ENCODE peak calls at places on chromosome 3, in five cellular contexts. One of them, this sample, is unnamed.
A peak's percentile ranks its signal among the peaks of the same experiment; 100 is the strongest.

GRCh38 chr3:45225465-45226205 is 452 bp downstream of the TMEM158 start:
- DNase-seq in heart right ventricle: peak; percentile 23
- DNase-seq in esophagus squamous epithelium: no peak
- DNase-seq in RWPE2: no peak
- DNase-seq in adrenal gland: peak; percentile 36
- DNase-seq in this sample: no peak

GRCh38 chr3:124117486-124117885 is 125.6 kb upstream of the ROPN1 start:
- DNase-seq in esophagus squamous epithelium: no peak
- DNase-seq in adrenal gland: no peak
- DNase-seq in RWPE2: no peak
- DNase-seq in heart right ventricle: no peak
- DNase-seq in this sample: no peak

GRCh38 chr3:171982829-171983228 is 56.5 kb upstream of the FNDC3B start:
- DNase-seq in heart right ventricle: no peak
- DNase-seq in RWPE2: no peak
- DNase-seq in esophagus squamous epithelium: no peak
- DNase-seq in adrenal gland: no peak
- DNase-seq in this sample: no peak

GRCh38 chr3:66353039-66353438 is 132.2 kb downstream of the SLC25A26 start:
- DNase-seq in adrenal gland: no peak
- DNase-seq in RWPE2: no peak
- DNase-seq in esophagus squamous epithelium: no peak
- DNase-seq in heart right ventricle: no peak
- DNase-seq in this sample: no peak

GRCh38 chr3:72272356-72272755 is 487.4 kb upstream of the PROK2 start:
- DNase-seq in esophagus squamous epithelium: no peak
- DNase-seq in RWPE2: no peak
- DNase-seq in heart right ventricle: no peak
- DNase-seq in adrenal gland: no peak
- DNase-seq in this sample: no peak

GRCh38 chr3:112074616-112075497 is 11.3 kb upstream of the C3orf52 start:
- DNase-seq in adrenal gland: peak; percentile 54
- DNase-seq in esophagus squamous epithelium: no peak
- DNase-seq in RWPE2: peak; percentile 91
- DNase-seq in heart right ventricle: no peak
- DNase-seq in this sample: peak; percentile 100

GRCh38 chr3:176206809-176207208 is 990.5 kb downstream of the TBL1XR1 start:
- DNase-seq in RWPE2: no peak
- DNase-seq in heart right ventricle: no peak
- DNase-seq in adrenal gland: no peak
- DNase-seq in esophagus squamous epithelium: no peak
- DNase-seq in this sample: no peak

GRCh38 chr3:101244212-101244575 is 76.2 kb downstream of the IMPG2 start:
- DNase-seq in adrenal gland: no peak
- DNase-seq in heart right ventricle: no peak
- DNase-seq in esophagus squamous epithelium: no peak
- DNase-seq in RWPE2: no peak
- DNase-seq in this sample: peak; percentile 18

GRCh38 chr3:99439892-99440291 is 198.5 kb upstream of the COL8A1 start:
- DNase-seq in esophagus squamous epithelium: no peak
- DNase-seq in RWPE2: no peak
- DNase-seq in heart right ventricle: no peak
- DNase-seq in adrenal gland: no peak
- DNase-seq in this sample: no peak

GRCh38 chr3:23649502-23649901 is 156.3 kb upstream of the UBE2E1 start:
- DNase-seq in adrenal gland: no peak
- DNase-seq in heart right ventricle: no peak
- DNase-seq in RWPE2: no peak
- DNase-seq in esophagus squamous epithelium: no peak
- DNase-seq in this sample: no peak

GRCh38 chr3:52123106-52123708 is 31.0 kb downstream of the POC1A start:
- DNase-seq in heart right ventricle: peak; percentile 83
- DNase-seq in RWPE2: no peak
- DNase-seq in esophagus squamous epithelium: no peak
- DNase-seq in adrenal gland: peak; percentile 83
- DNase-seq in this sample: no peak

GRCh38 chr3:179098388-179099077 is 26.9 kb upstream of the ZMAT3 start:
- DNase-seq in esophagus squamous epithelium: no peak
- DNase-seq in heart right ventricle: no peak
- DNase-seq in RWPE2: no peak
- DNase-seq in adrenal gland: no peak
- DNase-seq in this sample: peak; percentile 59

GRCh38 chr3:144968951-144969350 is 997.3 kb downstream of the DIPK2A start:
- DNase-seq in heart right ventricle: no peak
- DNase-seq in esophagus squamous epithelium: no peak
- DNase-seq in adrenal gland: no peak
- DNase-seq in RWPE2: no peak
- DNase-seq in this sample: no peak

GRCh38 chr3:55512586-55513343 is 25.7 kb upstream of the WNT5A start:
- DNase-seq in heart right ventricle: no peak
- DNase-seq in RWPE2: no peak
- DNase-seq in esophagus squamous epithelium: no peak
- DNase-seq in adrenal gland: no peak
- DNase-seq in this sample: no peak

GRCh38 chr3:10370429-10370828 is 49.5 kb upstream of the SEC13 start:
- DNase-seq in esophagus squamous epithelium: no peak
- DNase-seq in adrenal gland: no peak
- DNase-seq in RWPE2: no peak
- DNase-seq in heart right ventricle: no peak
- DNase-seq in this sample: no peak

GRCh38 chr3:104069114-104069513 is 1297.6 kb upstream of the ALCAM start:
- DNase-seq in esophagus squamous epithelium: no peak
- DNase-seq in heart right ventricle: no peak
- DNase-seq in RWPE2: no peak
- DNase-seq in adrenal gland: no peak
- DNase-seq in this sample: peak; percentile 83

GRCh38 chr3:15097889-15098288 is 1.1 kb downstream of the RBSN start:
- DNase-seq in heart right ventricle: no peak
- DNase-seq in adrenal gland: no peak
- DNase-seq in esophagus squamous epithelium: no peak
- DNase-seq in RWPE2: no peak
- DNase-seq in this sample: peak; percentile 9

GRCh38 chr3:49019941-49020334 is 1.6 kb upstream of the DALRD3 start:
- DNase-seq in RWPE2: no peak
- DNase-seq in esophagus squamous epithelium: no peak
- DNase-seq in heart right ventricle: no peak
- DNase-seq in adrenal gland: no peak
- DNase-seq in this sample: no peak

GRCh38 chr3:126481808-126482502 is 6.3 kb upstream of the ZXDC start:
- DNase-seq in RWPE2: peak; percentile 45
- DNase-seq in esophagus squamous epithelium: no peak
- DNase-seq in heart right ventricle: peak; percentile 38
- DNase-seq in adrenal gland: peak; percentile 49
- DNase-seq in this sample: no peak

GRCh38 chr3:122603056-122603455 is 25.6 kb downstream of the PARP15 start:
- DNase-seq in esophagus squamous epithelium: no peak
- DNase-seq in heart right ventricle: no peak
- DNase-seq in RWPE2: no peak
- DNase-seq in adrenal gland: no peak
- DNase-seq in this sample: no peak

GRCh38 chr3:32733631-32734229 is 48.7 kb downstream of the CNOT10 start:
- DNase-seq in esophagus squamous epithelium: no peak
- DNase-seq in RWPE2: no peak
- DNase-seq in heart right ventricle: no peak
- DNase-seq in adrenal gland: no peak
- DNase-seq in this sample: peak; percentile 13

GRCh38 chr3:153456831-153457545 is 295.0 kb downstream of the RAP2B start:
- DNase-seq in heart right ventricle: no peak
- DNase-seq in RWPE2: no peak
- DNase-seq in esophagus squamous epithelium: no peak
- DNase-seq in adrenal gland: no peak
- DNase-seq in this sample: no peak

GRCh38 chr3:152151216-152151874 is 117.4 kb upstream of the MBNL1 start:
- DNase-seq in RWPE2: no peak
- DNase-seq in heart right ventricle: no peak
- DNase-seq in adrenal gland: no peak
- DNase-seq in esophagus squamous epithelium: no peak
- DNase-seq in this sample: peak; percentile 18

GRCh38 chr3:38582941-38583645 is 66.4 kb downstream of the SCN5A start:
- DNase-seq in heart right ventricle: no peak
- DNase-seq in adrenal gland: peak; percentile 14
- DNase-seq in esophagus squamous epithelium: no peak
- DNase-seq in RWPE2: peak; percentile 25
- DNase-seq in this sample: no peak

GRCh38 chr3:51057111-51057510 is 328.0 kb upstream of the MANF start:
- DNase-seq in heart right ventricle: no peak
- DNase-seq in esophagus squamous epithelium: no peak
- DNase-seq in RWPE2: no peak
- DNase-seq in adrenal gland: no peak
- DNase-seq in this sample: no peak

GRCh38 chr3:57078366-57079220 is 18.1 kb downstream of the SPATA12 start:
- DNase-seq in RWPE2: no peak
- DNase-seq in adrenal gland: peak; percentile 79
- DNase-seq in esophagus squamous epithelium: no peak
- DNase-seq in heart right ventricle: peak; percentile 36
- DNase-seq in this sample: no peak

GRCh38 chr3:182738583-182739514 is 54.5 kb upstream of the ATP11B start:
- DNase-seq in adrenal gland: no peak
- DNase-seq in esophagus squamous epithelium: no peak
- DNase-seq in heart right ventricle: no peak
- DNase-seq in RWPE2: no peak
- DNase-seq in this sample: peak; percentile 90

GRCh38 chr3:188153498-188153948 is 434 bp upstream of the LPP start:
- DNase-seq in heart right ventricle: peak; percentile 76
- DNase-seq in adrenal gland: peak; percentile 92
- DNase-seq in RWPE2: peak; percentile 88
- DNase-seq in esophagus squamous epithelium: peak; percentile 35
- DNase-seq in this sample: peak; percentile 77

GRCh38 chr3:53651927-53652326 is 157.5 kb downstream of the CACNA1D start:
- DNase-seq in RWPE2: no peak
- DNase-seq in adrenal gland: no peak
- DNase-seq in esophagus squamous epithelium: no peak
- DNase-seq in heart right ventricle: no peak
- DNase-seq in this sample: no peak

GRCh38 chr3:11757441-11757875 is 89.2 kb downstream of the TAMM41 start:
- DNase-seq in RWPE2: no peak
- DNase-seq in adrenal gland: no peak
- DNase-seq in esophagus squamous epithelium: no peak
- DNase-seq in heart right ventricle: no peak
- DNase-seq in this sample: no peak

GRCh38 chr3:120114981-120115380 is 20.7 kb upstream of the GSK3B start:
- DNase-seq in adrenal gland: no peak
- DNase-seq in heart right ventricle: no peak
- DNase-seq in RWPE2: no peak
- DNase-seq in esophagus squamous epithelium: no peak
- DNase-seq in this sample: peak; percentile 41
- H3K4me1 ChIP-seq in adrenal gland: no peaks in the 10 kb centered on the region
- H3K4me1 ChIP-seq in heart right ventricle: no peaks in the 10 kb centered on the region
- H3K4me1 ChIP-seq in RWPE2: peaks cover 42% of the 10 kb centered on the region
- H3K4me1 ChIP-seq in esophagus squamous epithelium: peaks cover 20% of the 10 kb centered on the region
- H3K4me1 ChIP-seq in this sample: peaks cover 43% of the 10 kb centered on the region

DNA sequence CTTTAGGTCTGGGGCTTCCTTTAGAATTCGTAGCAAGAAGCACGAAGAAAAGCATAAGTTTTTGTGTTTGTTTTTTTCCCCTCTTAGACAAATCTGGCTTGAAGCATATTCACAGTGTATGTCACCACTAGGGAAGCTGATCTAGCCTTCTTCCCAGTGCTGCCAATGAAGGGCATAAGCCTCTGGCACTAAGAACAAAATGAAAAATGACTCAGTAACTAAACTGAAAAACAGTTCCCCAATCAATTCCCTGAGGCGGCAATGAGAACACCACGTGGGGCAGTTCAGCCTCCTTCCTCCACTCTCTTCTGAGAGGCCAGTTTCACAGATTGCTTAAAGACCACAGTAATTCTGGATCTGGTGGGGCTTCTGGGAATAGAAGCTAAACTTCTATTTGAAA is 338.1 kb downstream of the GAP43 start:
- DNase-seq in heart right ventricle: no peak
- DNase-seq in RWPE2: no peak
- DNase-seq in adrenal gland: no peak
- DNase-seq in esophagus squamous epithelium: no peak
- DNase-seq in this sample: peak; percentile 45
- TF ChIP-seq CTCF in heart right ventricle: no peak
- TF ChIP-seq CTCF in RWPE2: no peak
- TF ChIP-seq CTCF in adrenal gland: no peak
- TF ChIP-seq CTCF in esophagus squamous epithelium: no peak
- TF ChIP-seq CTCF in this sample: peak; percentile 9

GRCh38 chr3:29763115-29763514 is 482.2 kb downstream of the RBMS3 start:
- DNase-seq in adrenal gland: no peak
- DNase-seq in esophagus squamous epithelium: no peak
- DNase-seq in heart right ventricle: no peak
- DNase-seq in RWPE2: no peak
- DNase-seq in this sample: no peak

GRCh38 chr3:29759021-29759359 is 478.1 kb downstream of the RBMS3 start:
- DNase-seq in heart right ventricle: no peak
- DNase-seq in RWPE2: no peak
- DNase-seq in esophagus squamous epithelium: no peak
- DNase-seq in adrenal gland: no peak
- DNase-seq in this sample: no peak

GRCh38 chr3:29758108-29759020 is 477.5 kb downstream of the RBMS3 start:
- DNase-seq in RWPE2: no peak
- DNase-seq in adrenal gland: no peak
- DNase-seq in esophagus squamous epithelium: no peak
- DNase-seq in heart right ventricle: no peak
- DNase-seq in this sample: peak; percentile 80

GRCh38 chr3:29757054-29757777 is 476.3 kb downstream of the RBMS3 start:
- DNase-seq in esophagus squamous epithelium: no peak
- DNase-seq in RWPE2: no peak
- DNase-seq in adrenal gland: no peak
- DNase-seq in heart right ventricle: no peak
- DNase-seq in this sample: peak; percentile 88

GRCh38 chr3:29759443-29760033 is 478.7 kb downstream of the RBMS3 start:
- DNase-seq in esophagus squamous epithelium: no peak
- DNase-seq in heart right ventricle: no peak
- DNase-seq in RWPE2: no peak
- DNase-seq in adrenal gland: no peak
- DNase-seq in this sample: peak; percentile 54
- H3K27ac ChIP-seq in esophagus squamous epithelium: peak overlapping the region; percentile 74
- H3K27ac ChIP-seq in heart right ventricle: peak overlapping the region; percentile 80
- H3K27ac ChIP-seq in RWPE2: peak overlapping the region; percentile 97
- H3K27ac ChIP-seq in adrenal gland: peak overlapping the region; percentile 80
- H3K27ac ChIP-seq in this sample: peak overlapping the region; percentile 16

DNA sequence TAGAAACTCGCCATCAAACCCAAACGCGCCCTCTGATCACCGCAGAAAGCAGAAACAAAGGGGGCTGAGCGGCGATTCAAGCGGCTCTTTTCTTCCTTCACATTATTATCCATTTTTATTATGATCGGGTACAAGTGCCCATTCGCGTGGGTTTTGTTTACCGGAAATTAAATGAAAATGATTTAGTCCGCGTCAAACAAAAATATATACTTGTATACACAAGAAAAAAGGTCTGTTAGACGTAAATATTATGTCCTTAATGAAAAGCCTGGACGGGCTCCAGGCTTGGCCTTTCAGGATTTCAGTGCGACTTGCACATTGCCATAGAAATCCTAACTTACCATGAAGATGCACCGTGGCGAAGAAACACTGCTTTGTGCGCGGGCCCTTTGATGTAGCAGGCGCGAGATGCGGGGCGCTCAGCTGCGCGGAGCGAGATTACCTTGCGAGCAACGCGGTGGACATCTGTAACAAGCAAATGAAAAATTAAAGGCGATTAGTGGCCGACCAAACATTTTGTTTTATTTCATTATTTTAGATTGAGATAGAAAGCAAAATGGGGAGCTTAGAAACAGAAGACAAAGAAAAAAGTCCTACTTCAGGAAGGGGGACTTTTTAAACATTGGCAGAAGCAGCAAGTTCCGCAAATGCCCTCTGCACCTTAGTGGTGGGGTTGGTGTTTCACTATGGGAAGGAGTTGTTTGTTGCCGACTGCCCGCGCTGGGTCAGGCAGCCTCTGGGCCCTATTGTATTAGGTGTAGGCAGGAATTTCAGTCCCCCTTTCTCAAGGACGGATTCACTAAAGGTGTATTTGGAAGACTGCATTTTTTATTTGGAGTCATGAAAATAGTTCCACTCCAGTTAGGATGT is 17.7 kb downstream of the ZIC4 start:
- DNase-seq in adrenal gland: no peak
- DNase-seq in heart right ventricle: no peak
- DNase-seq in esophagus squamous epithelium: no peak
- DNase-seq in RWPE2: no peak
- DNase-seq in this sample: no peak
- H3K4me1 ChIP-seq in adrenal gland: peaks cover 5% of the 10 kb centered on the region
- H3K4me1 ChIP-seq in heart right ventricle: peaks cover 18% of the 10 kb centered on the region
- H3K4me1 ChIP-seq in esophagus squamous epithelium: peaks cover 11% of the 10 kb centered on the region
- H3K4me1 ChIP-seq in RWPE2: no peaks in the 10 kb centered on the region
- H3K4me1 ChIP-seq in this sample: no peaks in the 10 kb centered on the region

This sample was measured in foreskin keratinocyte.